ENCODE peak calls at places on chromosomes 1 and 21, in five cellular contexts. One of them, this sample, is unnamed.
A peak's percentile ranks its signal among the peaks of the same experiment; 100 is the strongest.

GRCh38 chr21:37000381-37000780 is 6.1 kb upstream of the RIPPLY3 start:
- DNase-seq in stomach: no peak
- DNase-seq in endothelial cell: no peak
- DNase-seq in fibroblast of mammary gland: no peak
- DNase-seq in A549: peak; percentile 38
- DNase-seq in this sample: no peak

GRCh38 chr1:100443739-100444571 is 91.6 kb downstream of the CDC14A start:
- DNase-seq in stomach: no peak
- DNase-seq in endothelial cell: no peak
- DNase-seq in fibroblast of mammary gland: peak; percentile 35
- DNase-seq in A549: no peak
- DNase-seq in this sample: no peak

GRCh38 chr1:45995298-45995697 is 137.1 kb downstream of the PIK3R3 start:
- DNase-seq in stomach: no peak
- DNase-seq in endothelial cell: no peak
- DNase-seq in fibroblast of mammary gland: peak; percentile 25
- DNase-seq in A549: no peak
- DNase-seq in this sample: no peak

GRCh38 chr1:156608981-156609380 is 7.7 kb upstream of the GPATCH4 start:
- DNase-seq in stomach: peak; percentile 51
- DNase-seq in endothelial cell: peak; percentile 58
- DNase-seq in fibroblast of mammary gland: peak; percentile 15
- DNase-seq in A549: peak; percentile 53
- DNase-seq in this sample: no peak

GRCh38 chr1:17617787-17618557 is 78.5 kb downstream of the ARHGEF10L start:
- DNase-seq in stomach: no peak
- DNase-seq in endothelial cell: no peak
- DNase-seq in fibroblast of mammary gland: peak; percentile 61
- DNase-seq in A549: no peak
- DNase-seq in this sample: no peak

GRCh38 chr1:178543291-178543609 is 30.3 kb downstream of the TEX35 start:
- DNase-seq in stomach: no peak
- DNase-seq in endothelial cell: no peak
- DNase-seq in fibroblast of mammary gland: no peak
- DNase-seq in A549: no peak
- DNase-seq in this sample: no peak

GRCh38 chr1:185338719-185339622 is 21.9 kb upstream of the IVNS1ABP start:
- DNase-seq in stomach: peak; percentile 46
- DNase-seq in endothelial cell: no peak
- DNase-seq in fibroblast of mammary gland: no peak
- DNase-seq in A549: no peak
- DNase-seq in this sample: peak; percentile 55

GRCh38 chr1:41918450-41919043 is at the start of gene HIVEP3:
- DNase-seq in stomach: no peak
- DNase-seq in endothelial cell: no peak
- DNase-seq in fibroblast of mammary gland: peak; percentile 24
- DNase-seq in A549: peak; percentile 35
- DNase-seq in this sample: no peak

GRCh38 chr1:203104789-203105188 is 19.0 kb upstream of the MYOG start:
- DNase-seq in stomach: no peak
- DNase-seq in endothelial cell: no peak
- DNase-seq in fibroblast of mammary gland: no peak
- DNase-seq in A549: no peak
- DNase-seq in this sample: no peak

GRCh38 chr1:28855469-28855944 is 43.5 kb downstream of the OPRD1 start:
- DNase-seq in stomach: no peak
- DNase-seq in endothelial cell: no peak
- DNase-seq in fibroblast of mammary gland: peak; percentile 31
- DNase-seq in A549: no peak
- DNase-seq in this sample: no peak

GRCh38 chr1:99659755-99660210 is 13.9 kb downstream of the PALMD start:
- DNase-seq in stomach: no peak
- DNase-seq in endothelial cell: no peak
- DNase-seq in fibroblast of mammary gland: peak; percentile 45
- DNase-seq in A549: peak; percentile 49
- DNase-seq in this sample: no peak

GRCh38 chr1:236465959-236466303 is 57.9 kb upstream of the LGALS8 start:
- DNase-seq in stomach: no peak
- DNase-seq in endothelial cell: no peak
- DNase-seq in fibroblast of mammary gland: no peak
- DNase-seq in A549: no peak
- DNase-seq in this sample: no peak

GRCh38 chr1:47840338-47840737 is 156.8 kb downstream of the TRABD2B start:
- DNase-seq in stomach: no peak
- DNase-seq in endothelial cell: no peak
- DNase-seq in fibroblast of mammary gland: no peak
- DNase-seq in A549: no peak
- DNase-seq in this sample: no peak

GRCh38 chr1:97252076-97252475 is 530.5 kb downstream of the PTBP2 start:
- DNase-seq in stomach: no peak
- DNase-seq in endothelial cell: no peak
- DNase-seq in fibroblast of mammary gland: peak; percentile 93
- DNase-seq in A549: peak; percentile 20
- DNase-seq in this sample: no peak

GRCh38 chr1:111280267-111280666 is 10.4 kb upstream of the CHIA start:
- DNase-seq in stomach: no peak
- DNase-seq in endothelial cell: no peak
- DNase-seq in fibroblast of mammary gland: no peak
- DNase-seq in A549: no peak
- DNase-seq in this sample: no peak

GRCh38 chr1:162070094-162070748 is 730 bp downstream of the NOS1AP start:
- DNase-seq in stomach: peak; percentile 42
- DNase-seq in endothelial cell: no peak
- DNase-seq in fibroblast of mammary gland: no peak
- DNase-seq in A549: no peak
- DNase-seq in this sample: no peak

GRCh38 chr1:53108646-53109580 is 33.5 kb downstream of the SLC1A7 start:
- DNase-seq in stomach: no peak
- DNase-seq in endothelial cell: no peak
- DNase-seq in fibroblast of mammary gland: peak; percentile 27
- DNase-seq in A549: no peak
- DNase-seq in this sample: no peak

GRCh38 chr1:90835661-90836344 is 118.7 kb upstream of the BARHL2 start:
- DNase-seq in stomach: no peak
- DNase-seq in endothelial cell: peak; percentile 15
- DNase-seq in fibroblast of mammary gland: no peak
- DNase-seq in A549: no peak
- DNase-seq in this sample: no peak

GRCh38 chr1:171438441-171438840 is 46.9 kb upstream of the PRRC2C start:
- DNase-seq in stomach: peak; percentile 54
- DNase-seq in endothelial cell: no peak
- DNase-seq in fibroblast of mammary gland: peak; percentile 99
- DNase-seq in A549: peak; percentile 84
- DNase-seq in this sample: peak; percentile 94

DNA sequence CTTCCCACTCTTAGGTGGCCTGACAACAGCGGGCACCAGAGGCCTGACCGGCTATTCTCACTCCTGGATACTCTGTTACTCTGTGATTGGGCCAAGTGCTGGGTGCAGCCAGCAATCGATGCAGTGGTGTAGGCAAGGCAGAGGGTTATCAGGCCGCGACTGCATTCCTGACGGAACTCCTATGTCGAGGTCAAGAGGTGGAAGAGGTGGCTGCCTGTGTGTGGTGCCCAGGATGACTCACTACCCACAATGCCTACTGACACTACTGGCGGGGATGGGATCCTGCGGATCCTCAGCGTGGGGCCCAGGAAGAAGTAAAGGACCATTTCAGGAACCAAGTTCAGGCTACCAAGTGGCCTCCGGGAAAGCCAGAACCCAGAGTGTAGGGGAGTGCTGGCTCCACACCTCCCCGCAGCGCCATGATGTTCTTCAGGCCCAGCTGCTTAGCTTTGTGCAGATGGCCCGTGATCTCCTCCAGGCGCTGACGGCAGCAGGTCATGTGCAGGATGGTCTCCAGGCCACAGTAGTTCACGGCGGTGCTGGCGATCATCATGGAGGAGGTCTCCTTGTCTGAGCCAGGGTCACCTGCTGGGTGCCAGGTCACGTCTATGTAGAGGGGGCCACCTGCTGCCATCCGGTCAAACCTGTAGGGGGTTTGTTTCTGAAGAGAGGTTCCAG is 4.9 kb downstream of the MTHFR start:
- DNase-seq in stomach: no peak
- DNase-seq in endothelial cell: no peak
- DNase-seq in fibroblast of mammary gland: no peak
- DNase-seq in A549: no peak
- DNase-seq in this sample: no peak
- TF ChIP-seq CTCF in stomach: no peak
- TF ChIP-seq CTCF in endothelial cell: no peak
- TF ChIP-seq CTCF in fibroblast of mammary gland: no peak
- TF ChIP-seq CTCF in A549: no peak
- TF ChIP-seq CTCF in this sample: no peak

DNA sequence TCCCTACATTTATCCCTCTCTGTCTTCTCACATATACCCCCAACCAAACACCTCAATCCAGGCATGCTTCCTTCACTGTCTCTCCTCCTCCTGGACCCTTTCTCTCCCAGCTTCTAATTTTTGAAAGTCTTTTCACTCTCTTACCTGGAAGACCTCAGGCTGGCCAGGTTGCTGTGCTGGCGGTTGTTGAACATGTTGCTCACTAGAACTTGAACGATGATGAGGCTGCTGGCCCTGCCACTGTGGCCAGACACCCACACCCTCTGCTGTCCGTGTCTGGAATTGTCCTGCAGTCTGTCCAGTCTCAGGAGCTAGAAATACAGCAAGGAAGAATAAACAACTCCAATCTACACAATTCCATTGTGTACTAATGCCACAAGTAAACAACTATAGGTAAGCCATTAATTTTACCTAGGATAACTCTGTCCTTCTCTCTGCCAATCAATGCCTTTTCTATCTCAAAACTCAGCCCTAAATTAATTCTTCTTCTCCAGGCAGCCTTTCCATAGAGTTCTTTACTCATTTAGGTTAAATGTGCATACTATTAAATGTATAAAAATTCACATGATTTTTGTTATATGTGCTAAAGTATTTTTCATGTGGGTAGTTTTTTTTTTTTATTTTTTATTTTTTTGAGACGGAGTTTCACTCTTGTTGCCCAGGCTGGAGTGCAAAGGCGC is 5.1 kb upstream of the CTSK start:
- DNase-seq in stomach: peak; percentile 79
- DNase-seq in endothelial cell: peak; percentile 72
- DNase-seq in fibroblast of mammary gland: peak; percentile 77
- DNase-seq in A549: peak; percentile 75
- DNase-seq in this sample: peak; percentile 37
- TF ChIP-seq CTCF in stomach: peak; percentile 87
- TF ChIP-seq CTCF in endothelial cell: peak; percentile 61
- TF ChIP-seq CTCF in fibroblast of mammary gland: peak; percentile 89
- TF ChIP-seq CTCF in A549: peak; percentile 76
- TF ChIP-seq CTCF in this sample: peak; percentile 88

GRCh38 chr1:240092301-240093119 is 827 bp downstream of the FMN2 start:
- DNase-seq in stomach: no peak
- DNase-seq in endothelial cell: peak; percentile 49
- DNase-seq in fibroblast of mammary gland: peak; percentile 59
- DNase-seq in A549: peak; percentile 73
- DNase-seq in this sample: no peak
- TF ChIP-seq CTCF in stomach: no peak
- TF ChIP-seq CTCF in endothelial cell: no peak
- TF ChIP-seq CTCF in fibroblast of mammary gland: no peak
- TF ChIP-seq CTCF in A549: peak; percentile 49
- TF ChIP-seq CTCF in this sample: peak; percentile 35

DNA sequence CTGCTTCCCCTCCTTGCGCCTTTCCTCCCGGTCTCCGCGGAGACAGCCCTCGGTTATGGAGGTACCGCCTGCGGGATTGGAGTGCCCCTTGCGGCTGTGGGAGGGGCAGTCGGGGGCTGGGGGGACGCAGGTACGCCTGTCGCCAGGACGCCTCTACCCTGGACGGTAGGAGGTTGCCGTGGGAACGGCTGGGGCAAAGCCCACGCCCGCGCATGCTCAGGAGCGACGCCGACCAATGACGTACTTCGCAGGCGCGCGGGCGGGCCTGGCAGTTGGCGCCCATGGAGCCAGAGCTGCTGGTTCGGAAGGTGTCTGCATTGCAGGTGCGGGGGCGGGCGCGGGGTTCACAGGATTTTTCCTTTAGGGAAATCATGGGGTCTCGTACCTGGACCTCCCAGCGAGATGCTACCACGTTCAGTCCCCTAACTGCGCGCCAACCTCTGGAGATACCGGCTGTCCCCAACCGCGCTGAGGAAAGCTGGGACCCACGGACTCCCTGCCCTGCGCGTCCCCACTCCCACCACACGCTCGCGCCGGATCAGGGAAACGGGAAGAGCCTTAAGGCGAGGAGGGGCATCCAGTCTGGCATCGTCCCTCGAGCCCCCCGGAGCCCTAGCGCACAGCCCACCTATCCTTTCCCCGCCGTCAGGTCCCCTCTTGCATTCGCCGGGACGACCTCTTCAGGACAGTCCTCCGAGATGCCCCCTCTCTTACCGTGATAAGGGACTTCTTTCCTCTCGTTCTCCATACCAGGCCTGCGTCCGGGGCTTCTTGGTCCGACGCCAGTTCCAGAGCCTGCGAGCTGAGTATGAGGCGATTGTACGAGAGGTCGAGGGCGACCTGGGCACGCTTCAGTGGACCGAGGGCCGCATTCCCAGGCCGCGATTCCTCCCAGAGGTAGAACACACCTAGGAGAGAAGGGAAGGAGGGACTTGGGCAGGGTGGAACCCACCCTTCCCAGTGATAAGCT is at the start of gene IQCC:
- DNase-seq in stomach: peak; percentile 89
- DNase-seq in endothelial cell: peak; percentile 83
- DNase-seq in fibroblast of mammary gland: peak; percentile 74
- DNase-seq in A549: peak; percentile 81
- DNase-seq in this sample: no peak
- TF ChIP-seq CTCF in stomach: no peak
- TF ChIP-seq CTCF in endothelial cell: peak; percentile 13
- TF ChIP-seq CTCF in fibroblast of mammary gland: no peak
- TF ChIP-seq CTCF in A549: no peak
- TF ChIP-seq CTCF in this sample: no peak

This sample was measured in astrocyte of the cerebellum.